ENCODE peak calls at places on chromosomes 13 and 19, in four cellular contexts. G is K562, T is H1, Q is HCT116. W is an unnamed sample.

GRCh38 chr13:101730420-101731000 is 278.0 kb downstream of the ITGBL1 start:
- DNase-seq in G (no peak), T (no peak), Q (no peak), W (no peak)

GRCh38 chr13:102863590-102863989 is 17.8 kb downstream of the ERCC5 start:
- DNase-seq in G (no peak), T (no peak), Q (no peak), W (no peak)

GRCh38 chr13:84994582-84994981 is 804.6 kb downstream of the SLITRK6 start:
- DNase-seq in G (no peak), T (no peak), Q (no peak), W (peak)

GRCh38 chr19:21322528-21322927 is 6.7 kb downstream of the ZNF708 start:
- DNase-seq in G (no peak), T (no peak), Q (no peak), W (no peak)

GRCh38 chr13:38223093-38223492 is 126.6 kb upstream of the UFM1 start:
- DNase-seq in G (peak), T (peak), Q (no peak), W (peak)

GRCh38 chr13:80361883-80362327 is 21.0 kb upstream of the SPRY2 start:
- DNase-seq in G (peak), T (no peak), Q (no peak), W (peak)

GRCh38 chr13:28640861-28641599 is 17.9 kb upstream of the POMP start:
- DNase-seq in G (no peak), T (no peak), Q (no peak), W (no peak)

GRCh38 chr19:36528921-36529518 is 949 bp upstream of the ZNF260 start:
- DNase-seq in G (peak), T (no peak), Q (no peak), W (peak)

GRCh38 chr19:5889288-5889971 is 14.2 kb downstream of the NDUFA11 start:
- DNase-seq in G (no peak), T (no peak), Q (no peak), W (no peak)

GRCh38 chr19:15550847-15551182 is 42.5 kb downstream of the CYP4F22 start:
- DNase-seq in G (no peak), T (no peak), Q (no peak), W (peak)

GRCh38 chr13:29786698-29787097 is 63.7 kb downstream of the UBL3 start:
- DNase-seq in G (no peak), T (no peak), Q (no peak), W (no peak)

GRCh38 chr19:29620931-29621351 is 14.9 kb downstream of the POP4 start:
- DNase-seq in G (no peak), T (no peak), Q (no peak), W (no peak)

GRCh38 chr19:41707502-41707812 is 969 bp upstream of the CEACAM5 start:
- DNase-seq in G (no peak), T (no peak), Q (no peak), W (no peak)

GRCh38 chr13:109691689-109692088 is 94.7 kb downstream of the IRS2 start:
- DNase-seq in G (no peak), T (no peak), Q (no peak), W (no peak)

GRCh38 chr13:51906581-51906980 is 44.8 kb downstream of the CCDC70 start:
- DNase-seq in G (no peak), T (no peak), Q (no peak), W (peak)

GRCh38 chr13:30370916-30371521 is 51.3 kb upstream of the UBE2L5 start:
- DNase-seq in G (no peak), T (no peak), Q (no peak), W (no peak)

GRCh38 chr19:53424968-53425597 is 6.7 kb upstream of the ZNF761 start:
- DNase-seq in G (peak), T (peak), Q (no peak), W (peak)

GRCh38 chr13:30934803-30935202 is 2.3 kb downstream of the TEX26 start:
- DNase-seq in G (no peak), T (no peak), Q (no peak), W (no peak)

GRCh38 chr19:45164577-45165335 is 4.0 kb upstream of the NKPD1 start:
- DNase-seq in G (peak), T (peak), Q (peak), W (peak)

GRCh38 chr19:48006762-48007161 is 12.3 kb downstream of the ELSPBP1 start:
- DNase-seq in G (peak), T (peak), Q (peak), W (peak)

GRCh38 chr19:51602189-51602854 is 27.9 kb downstream of the SIGLEC5 start:
- DNase-seq in G (no peak), T (no peak), Q (no peak), W (no peak)

GRCh38 chr19:51607077-51607476 is 23.1 kb downstream of the SIGLEC5 start:
- DNase-seq in G (no peak), T (no peak), Q (no peak), W (no peak)

GRCh38 chr19:51610576-51610975 is 19.6 kb downstream of the SIGLEC5 start:
- DNase-seq in G (no peak), T (no peak), Q (no peak), W (no peak)

GRCh38 chr19:51607920-51608562 is 22.2 kb downstream of the SIGLEC5 start:
- DNase-seq in G (peak), T (peak), Q (peak), W (peak)
- TF ChIP-seq FOSL1 in G (no peak), T (no peak), Q (no peak), W (no peak)

DNA sequence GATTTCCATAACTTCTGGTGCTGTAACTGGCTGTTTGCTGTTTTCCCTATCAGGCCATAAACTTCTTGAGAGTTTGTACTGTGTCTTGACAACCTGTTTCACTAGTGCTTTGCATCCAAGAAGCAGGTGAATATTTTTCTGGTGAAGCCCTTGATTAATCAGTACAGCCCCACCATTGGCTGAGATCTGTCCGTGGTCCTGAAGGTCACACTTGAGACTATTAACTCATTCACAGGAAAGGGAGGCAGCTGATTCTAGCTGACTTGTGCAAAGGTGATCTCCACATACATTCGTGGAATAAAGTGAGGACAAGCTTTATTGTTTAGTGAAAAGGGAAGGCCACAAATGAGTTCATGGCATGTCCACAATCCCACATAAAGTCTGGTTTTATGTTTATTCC is 61.4 kb upstream of the ZNF835 start:
- DNase-seq in G (no peak), T (no peak), Q (no peak), W (no peak)
- TF ChIP-seq FOSL1 in G (no peak), T (no peak), Q (no peak), W (no peak)

GRCh38 chr19:17026041-17026658 is 460 bp downstream of the CPAMD8 start:
- DNase-seq in G (no peak), T (no peak), Q (no peak), W (no peak)
- TF ChIP-seq FOSL1 in G (no peak), T (no peak), Q (no peak), W (no peak)

GRCh38 chr19:3285647-3286176 is 61.3 kb downstream of the CELF5 start:
- DNase-seq in G (no peak), T (no peak), Q (no peak), W (peak)
- TF ChIP-seq FOSL1 in G (no peak), T (no peak), Q (no peak), W (no peak)

GRCh38 chr13:76331948-76332712 is 554.1 kb downstream of the KCTD12 start:
- DNase-seq in G (no peak), T (no peak), Q (no peak), W (no peak)

GRCh38 chr13:76329004-76329403 is 557.2 kb downstream of the KCTD12 start:
- DNase-seq in G (no peak), T (no peak), Q (no peak), W (no peak)

GRCh38 chr13:76326343-76326742 is 559.9 kb downstream of the KCTD12 start:
- DNase-seq in G (no peak), T (no peak), Q (no peak), W (no peak)

GRCh38 chr13:76330756-76331155 is 555.4 kb downstream of the KCTD12 start:
- DNase-seq in G (no peak), T (no peak), Q (no peak), W (no peak)

DNA sequence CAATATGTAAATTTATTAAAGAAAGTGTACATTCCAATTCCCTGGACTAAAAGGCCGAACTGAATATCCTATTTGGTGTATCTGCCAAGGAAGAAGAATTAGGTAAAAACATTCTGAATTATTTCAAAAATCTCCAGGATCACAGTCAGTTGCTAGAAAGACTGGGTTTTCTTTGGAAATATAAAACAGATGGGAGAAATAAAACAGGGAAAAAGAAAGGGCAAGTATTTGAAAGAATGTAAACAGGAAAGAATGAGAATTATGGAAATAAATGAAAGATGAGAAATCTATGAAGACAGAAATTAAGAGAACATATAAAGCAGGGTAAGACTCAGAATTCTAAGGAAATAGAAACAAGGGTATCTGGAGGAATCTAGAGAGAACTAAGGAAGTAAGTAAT is 556.0 kb downstream of the KCTD12 start:
- DNase-seq in G (no peak), T (no peak), Q (no peak), W (no peak)
- TF ChIP-seq FOSL1 in G (no peak), T (no peak), Q (no peak), W (no peak)

GRCh38 chr19:13795595-13796300 is 505 bp downstream of the ZSWIM4 start:
- DNase-seq in G (peak), T (no peak), Q (no peak), W (no peak)
- TF ChIP-seq FOSL1 in G (no peak), T (no peak), Q (no peak), W (no peak)